ENCODE peak calls at places on chromosomes 13 and 19, in ten cellular contexts. F, O, G, Y, X, C, J, K, V and W are unnamed samples.

GRCh38 chr19:18282021-18282787 is 782 bp upstream of the JUND start:
- DNase-seq in F (no peak), O (no peak), G (no peak), Y (no peak), X (no peak), C (no peak), J (no peak), K (no peak), V (no peak), W (no peak)

GRCh38 chr19:15776991-15777787 is 10.3 kb upstream of the OR10H5 start:
- DNase-seq in F (no peak), O (no peak), G (no peak), Y (no peak), X (no peak), C (no peak), J (no peak), K (no peak), V (no peak), W (no peak)

GRCh38 chr19:36605839-36606478 is 846 bp downstream of the ZNF382 start:
- DNase-seq in F (peak; percentile 19), O (no peak), G (no peak), Y (no peak), X (no peak), C (no peak), J (no peak), K (no peak), V (peak; percentile 11), W (no peak)

GRCh38 chr19:5823579-5824281 is 15.8 kb downstream of the FUT6 start:
- DNase-seq in F (peak; percentile 22), O (no peak), G (no peak), Y (no peak), X (no peak), C (peak; percentile 58), J (no peak), K (peak; percentile 68), V (no peak), W (no peak)

GRCh38 chr13:49560270-49561063 is 24.9 kb downstream of the RCBTB1 start:
- DNase-seq in F (no peak), O (no peak), G (no peak), Y (no peak), X (no peak), C (peak; percentile 61), J (no peak), K (peak; percentile 14), V (no peak), W (no peak)

GRCh38 chr13:82294226-82294625 is 1588.0 kb downstream of the SLITRK1 start:
- DNase-seq in F (no peak), O (no peak), G (no peak), Y (no peak), X (no peak), C (no peak), J (no peak), K (no peak), V (no peak), W (no peak)

GRCh38 chr19:16901491-16902175 is 12.8 kb downstream of the F2RL3 start:
- DNase-seq in F (no peak), O (no peak), G (no peak), Y (no peak), X (no peak), C (no peak), J (no peak), K (no peak), V (no peak), W (no peak)

GRCh38 chr13:75792526-75793187 is 156.5 kb downstream of the LMO7 start:
- DNase-seq in F (peak; percentile 18), O (no peak), G (no peak), Y (no peak), X (no peak), C (peak; percentile 72), J (no peak), K (no peak), V (peak; percentile 53), W (no peak)

GRCh38 chr13:95536629-95537241 is 15.8 kb upstream of the CLDN10 start:
- DNase-seq in F (peak; percentile 28), O (no peak), G (no peak), Y (no peak), X (no peak), C (no peak), J (no peak), K (no peak), V (peak; percentile 34), W (no peak)

GRCh38 chr13:48859168-48860105 is 116.3 kb upstream of the FNDC3A start:
- DNase-seq in F (no peak), O (no peak), G (no peak), Y (no peak), X (peak; percentile 20), C (no peak), J (no peak), K (peak; percentile 38), V (no peak), W (no peak)

GRCh38 chr13:23621316-23621645 is 51.1 kb downstream of the TNFRSF19 start:
- DNase-seq in F (peak; percentile 84), O (no peak), G (no peak), Y (no peak), X (no peak), C (no peak), J (no peak), K (no peak), V (peak; percentile 80), W (no peak)